ENCODE peak calls at places on chromosome 3, in five cellular contexts. S is iPS-NIHi11; G is GM10248; F is renal cortical epithelial cell; L is effector memory CD8-positive, alpha-beta T cell. R is an unnamed sample.

GRCh38 chr3:157113832-157114505 is 46.0 kb downstream of the CCNL1 start:
- DNase-seq in S (no peak), G (no peak), F (no peak), L (no peak), R (no peak)

GRCh38 chr3:98556164-98557130 is 24.7 kb downstream of the GPR15 start:
- DNase-seq in S (no peak), G (peak), F (no peak), L (no peak), R (no peak)

GRCh38 chr3:73324203-73325155 is 263.0 kb downstream of the EBLN2 start:
- DNase-seq in S (no peak), G (no peak), F (no peak), L (no peak), R (no peak)

GRCh38 chr3:168341192-168341816 is 245.6 kb upstream of the GOLIM4 start:
- DNase-seq in S (no peak), G (no peak), F (peak), L (no peak), R (no peak)

GRCh38 chr3:156106721-156107373 is 13.5 kb upstream of the KCNAB1 start:
- DNase-seq in S (peak), G (no peak), F (no peak), L (no peak), R (no peak)

GRCh38 chr3:1734494-1735122 is 364.1 kb upstream of the CNTN4 start:
- DNase-seq in S (no peak), G (no peak), F (peak), L (no peak), R (no peak)

GRCh38 chr3:95235916-95236315 is 1173.1 kb downstream of the NSUN3 start:
- DNase-seq in S (no peak), G (no peak), F (peak), L (no peak), R (no peak)

GRCh38 chr3:49131576-49131975 is 1.3 kb downstream of the LAMB2 start:
- DNase-seq in S (no peak), G (no peak), F (no peak), L (no peak), R (no peak)

GRCh38 chr3:14524311-14524711 is 15.8 kb downstream of the GRIP2 start:
- DNase-seq in S (no peak), G (no peak), F (no peak), L (no peak), R (no peak)

GRCh38 chr3:177595789-177596188 is 398.5 kb upstream of the TBL1XR1 start:
- DNase-seq in S (no peak), G (no peak), F (no peak), L (no peak), R (no peak)

GRCh38 chr3:98731138-98731537 is 32.0 kb upstream of the ST3GAL6 start:
- DNase-seq in S (no peak), G (no peak), F (no peak), L (no peak), R (no peak)

GRCh38 chr3:792651-793050 is 300.2 kb upstream of the CNTN6 start:
- DNase-seq in S (no peak), G (no peak), F (no peak), L (no peak), R (no peak)

GRCh38 chr3:143578810-143579425 is 269.4 kb downstream of the SLC9A9 start:
- DNase-seq in S (no peak), G (no peak), F (no peak), L (no peak), R (no peak)

GRCh38 chr3:37542772-37543449 is 318.8 kb upstream of the CTDSPL start:
- DNase-seq in S (no peak), G (no peak), F (no peak), L (no peak), R (no peak)

GRCh38 chr3:16452265-16452664 is 61.2 kb downstream of the RFTN1 start:
- DNase-seq in S (no peak), G (no peak), F (peak), L (no peak), R (no peak)

GRCh38 chr3:141486735-141487418 is at the start of gene RASA2:
- DNase-seq in S (peak), G (peak), F (no peak), L (peak), R (peak)

GRCh38 chr3:117495620-117496019 is 786.0 kb downstream of the TUSC7 start:
- DNase-seq in S (no peak), G (no peak), F (no peak), L (no peak), R (no peak)

GRCh38 chr3:105614288-105615030 is 247.8 kb downstream of the ALCAM start:
- DNase-seq in S (no peak), G (no peak), F (no peak), L (no peak), R (no peak)

GRCh38 chr3:90091557-90091956 is 984.1 kb downstream of the EPHA3 start:
- DNase-seq in S (peak), G (no peak), F (no peak), L (no peak), R (peak)

GRCh38 chr3:164095949-164096348 is 982.3 kb downstream of the SI start:
- DNase-seq in S (no peak), G (no peak), F (no peak), L (no peak), R (no peak)

GRCh38 chr3:122977645-122978466 is 49.7 kb downstream of the SEMA5B start:
- DNase-seq in S (peak), G (no peak), F (peak), L (no peak), R (peak)

GRCh38 chr3:105118905-105119304 is 247.8 kb upstream of the ALCAM start:
- DNase-seq in S (no peak), G (no peak), F (peak), L (no peak), R (no peak)

GRCh38 chr3:12830785-12831581 is 10.4 kb downstream of the RPL32 start:
- DNase-seq in S (no peak), G (no peak), F (no peak), L (no peak), R (no peak)

GRCh38 chr3:161510510-161511260 is 14.1 kb downstream of the OTOL1 start:
- DNase-seq in S (no peak), G (no peak), F (no peak), L (no peak), R (no peak)

GRCh38 chr3:115580566-115580965 is 42.7 kb upstream of the GAP43 start:
- DNase-seq in S (no peak), G (no peak), F (no peak), L (no peak), R (no peak)

GRCh38 chr3:53858096-53858741 is 11.9 kb downstream of the IL17RB start:
- DNase-seq in S (no peak), G (no peak), F (peak), L (no peak), R (no peak)

GRCh38 chr3:86949850-86950249 is 41.1 kb downstream of the VGLL3 start:
- DNase-seq in S (no peak), G (no peak), F (no peak), L (no peak), R (no peak)

GRCh38 chr3:37491776-37492175 is 317.4 kb upstream of the LRRFIP2 start:
- DNase-seq in S (no peak), G (no peak), F (peak), L (no peak), R (no peak)

GRCh38 chr3:168073842-168074311 is 21.8 kb downstream of the GOLIM4 start:
- DNase-seq in S (no peak), G (no peak), F (no peak), L (no peak), R (no peak)

GRCh38 chr3:126124896-126125295 is 41.0 kb upstream of the SLC41A3 start:
- DNase-seq in S (no peak), G (no peak), F (no peak), L (no peak), R (no peak)

GRCh38 chr3:151933224-151933858 is 59.9 kb downstream of the SUCNR1 start:
- DNase-seq in S (no peak), G (no peak), F (no peak), L (no peak), R (no peak)

GRCh38 chr3:134029734-134030381 is at the start of gene SLCO2A1:
- DNase-seq in S (peak), G (no peak), F (no peak), L (no peak), R (peak)

GRCh38 chr3:17841190-17841828 is 98.9 kb upstream of the TBC1D5 start:
- DNase-seq in S (peak), G (peak), F (peak), L (peak), R (peak)

GRCh38 chr3:127263586-127264231 is 24.1 kb downstream of the PRR20G start:
- DNase-seq in S (no peak), G (no peak), F (peak), L (no peak), R (no peak)

GRCh38 chr3:159583662-159584061 is 405.0 kb upstream of the IL12A start:
- DNase-seq in S (no peak), G (no peak), F (peak), L (no peak), R (no peak)

GRCh38 chr3:114650808-114651207 is 357.0 kb downstream of the TIGIT start:
- DNase-seq in S (no peak), G (no peak), F (peak), L (no peak), R (no peak)